ENCODE peak calls at places on chromosome 9, in six cellular contexts. X is K562, L is GM12891, Y is GM12878, I is HepG2, S is H1. M is an unnamed sample.

GRCh38 chr9:128653941-128654340 is 2.7 kb downstream of the DYNC2I2 start:
- DNase-seq in X (no peak), Y (no peak), I (no peak), S (no peak), L (no peak), M (no peak)

GRCh38 chr9:129773262-129774048 is 20.6 kb upstream of the PTGES start:
- DNase-seq in Y (no peak), S (no peak), X (no peak), I (peak), L (no peak), M (no peak)

GRCh38 chr9:5500441-5501235 is 9.7 kb upstream of the PDCD1LG2 start:
- DNase-seq in L (no peak), X (no peak), I (no peak), S (no peak), Y (no peak), M (no peak)

GRCh38 chr9:128191406-128192046 is at the start of gene CIZ1:
- DNase-seq in S (peak), L (peak), I (peak), X (peak), Y (no peak), M (peak)

GRCh38 chr9:90894956-90895687 is 93.5 kb downstream of the SYK start:
- DNase-seq in Y (no peak), I (peak), X (peak), L (no peak), S (no peak), M (no peak)

GRCh38 chr9:134165357-134166315 is 1.3 kb upstream of the RNU6ATAC start:
- DNase-seq in X (peak), Y (no peak), S (no peak), L (no peak), I (no peak), M (no peak)

GRCh38 chr9:134955156-134955555 is 37.4 kb upstream of the FCN1 start:
- DNase-seq in X (no peak), I (no peak), Y (no peak), S (no peak), L (no peak), M (no peak)

GRCh38 chr9:123996731-123997421 is 14.7 kb upstream of the LHX2 start:
- DNase-seq in I (no peak), L (no peak), X (no peak), Y (no peak), S (peak), M (no peak)

GRCh38 chr9:22683393-22684075 is 236.9 kb downstream of the DMRTA1 start:
- DNase-seq in Y (no peak), X (no peak), I (no peak), L (no peak), S (no peak), M (no peak)

GRCh38 chr9:130336885-130337284 is 71.3 kb downstream of the HMCN2 start:
- DNase-seq in X (no peak), Y (no peak), L (no peak), I (no peak), S (no peak), M (no peak)

GRCh38 chr9:98995059-98995665 is 51.5 kb downstream of the COL15A1 start:
- DNase-seq in Y (no peak), L (no peak), I (no peak), S (no peak), X (no peak), M (no peak)

GRCh38 chr9:92324889-92325268 is 271 bp downstream of the NOL8 start:
- DNase-seq in S (no peak), L (no peak), Y (no peak), I (no peak), X (peak), M (peak)

GRCh38 chr9:103037508-103038477 is 42.7 kb downstream of the CYLC2 start:
- DNase-seq in X (no peak), I (no peak), Y (no peak), S (no peak), L (no peak), M (no peak)

GRCh38 chr9:129406278-129407225 is 214.3 kb downstream of the C9orf50 start:
- DNase-seq in S (peak), L (no peak), Y (no peak), X (peak), I (no peak), M (no peak)

GRCh38 chr9:37287317-37287716 is 135.2 kb upstream of the GRHPR start:
- DNase-seq in Y (no peak), X (no peak), I (no peak), L (no peak), S (no peak), M (no peak)

GRCh38 chr9:37284631-37285030 is 137.9 kb upstream of the GRHPR start:
- DNase-seq in S (no peak), I (no peak), X (no peak), Y (no peak), L (no peak), M (no peak)

GRCh38 chr9:37286530-37287175 is 135.8 kb upstream of the GRHPR start:
- DNase-seq in L (no peak), X (no peak), Y (no peak), S (no peak), I (no peak), M (no peak)

GRCh38 chr9:37283730-37284235 is 138.7 kb upstream of the GRHPR start:
- DNase-seq in X (no peak), Y (peak), L (no peak), I (peak), S (no peak), M (no peak)

DNA sequence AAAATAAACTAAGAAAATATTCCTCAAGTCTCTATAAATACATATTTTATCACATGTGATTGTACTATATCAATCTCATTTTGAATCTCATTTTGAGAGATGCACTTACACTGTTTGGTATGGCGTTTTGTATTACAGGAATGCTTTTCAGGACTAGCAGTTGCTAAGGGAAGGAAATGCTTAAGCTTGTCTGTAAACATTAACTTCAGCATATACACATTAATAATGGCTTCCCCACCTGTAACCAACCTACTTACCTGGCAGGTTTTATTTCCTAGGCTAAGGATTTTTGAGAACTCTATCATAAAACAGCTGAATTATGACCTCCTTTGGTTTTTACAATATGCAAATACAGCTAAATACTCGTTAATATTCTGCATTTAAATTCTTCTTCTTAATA is 141.0 kb upstream of the GRHPR start:
- DNase-seq in L (no peak), S (no peak), I (no peak), Y (no peak), X (no peak), M (no peak)
- TF ChIP-seq TAF1 in L (no peak), S (no peak), I (no peak), Y (no peak), X (no peak), M (no peak)

DNA sequence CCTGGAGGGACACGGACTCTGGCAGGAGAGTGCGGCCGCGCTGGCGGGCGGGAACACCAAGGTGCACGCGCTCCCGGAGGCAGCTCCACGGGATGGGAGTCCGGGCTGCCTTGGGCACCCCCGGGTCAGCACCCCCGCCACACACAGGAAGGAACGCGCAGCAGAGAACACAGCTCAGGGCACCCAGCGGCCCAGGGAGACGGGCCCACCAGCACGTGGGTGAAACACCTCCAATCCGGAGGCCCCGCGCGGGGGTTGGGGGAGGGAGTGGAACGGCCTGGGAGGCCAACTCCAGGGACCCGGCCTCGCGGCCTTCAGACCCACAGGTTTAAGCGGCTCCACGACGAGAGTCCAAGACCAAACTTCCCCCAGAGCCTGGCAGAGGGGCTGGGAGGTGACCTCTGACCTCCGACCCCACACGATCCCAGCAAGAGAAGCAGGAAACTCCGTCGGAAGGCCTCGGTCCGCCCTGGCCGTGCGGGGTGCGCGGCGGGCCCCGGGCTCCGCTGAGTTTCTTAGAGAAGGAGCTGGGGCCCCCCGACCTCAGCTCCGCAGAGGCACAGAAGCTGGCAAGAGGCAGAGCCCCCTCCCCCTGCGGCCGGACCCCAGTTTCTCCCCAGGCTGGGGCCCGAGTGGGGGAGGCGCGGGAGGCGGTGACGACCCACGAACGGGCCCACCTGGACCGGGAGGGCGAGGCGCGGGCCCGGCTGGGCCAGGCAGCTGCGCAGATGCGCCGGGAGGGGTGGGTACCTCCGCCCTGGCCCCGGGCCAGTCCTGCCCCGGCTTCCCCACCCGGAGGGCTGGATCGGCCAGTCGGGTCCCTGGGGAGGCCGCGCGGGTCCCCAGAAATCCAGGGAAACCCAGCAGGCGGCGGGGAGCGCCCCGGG is 851 bp downstream of the NACC2 start:
- DNase-seq in S (no peak), I (peak), L (no peak), X (peak), Y (no peak), M (no peak)
- TF ChIP-seq POLR2A in S (no peak), I (no peak), L (no peak), X (peak), Y (peak), M (no peak)

GRCh38 chr9:23822331-23823169 is 3.5 kb downstream of the ELAVL2 start:
- DNase-seq in L (no peak), I (no peak), X (no peak), Y (no peak), S (peak), M (no peak)
- TF ChIP-seq TAF1 in L (no peak), I (no peak), X (no peak), Y (no peak), S (no peak), M (no peak)

DNA sequence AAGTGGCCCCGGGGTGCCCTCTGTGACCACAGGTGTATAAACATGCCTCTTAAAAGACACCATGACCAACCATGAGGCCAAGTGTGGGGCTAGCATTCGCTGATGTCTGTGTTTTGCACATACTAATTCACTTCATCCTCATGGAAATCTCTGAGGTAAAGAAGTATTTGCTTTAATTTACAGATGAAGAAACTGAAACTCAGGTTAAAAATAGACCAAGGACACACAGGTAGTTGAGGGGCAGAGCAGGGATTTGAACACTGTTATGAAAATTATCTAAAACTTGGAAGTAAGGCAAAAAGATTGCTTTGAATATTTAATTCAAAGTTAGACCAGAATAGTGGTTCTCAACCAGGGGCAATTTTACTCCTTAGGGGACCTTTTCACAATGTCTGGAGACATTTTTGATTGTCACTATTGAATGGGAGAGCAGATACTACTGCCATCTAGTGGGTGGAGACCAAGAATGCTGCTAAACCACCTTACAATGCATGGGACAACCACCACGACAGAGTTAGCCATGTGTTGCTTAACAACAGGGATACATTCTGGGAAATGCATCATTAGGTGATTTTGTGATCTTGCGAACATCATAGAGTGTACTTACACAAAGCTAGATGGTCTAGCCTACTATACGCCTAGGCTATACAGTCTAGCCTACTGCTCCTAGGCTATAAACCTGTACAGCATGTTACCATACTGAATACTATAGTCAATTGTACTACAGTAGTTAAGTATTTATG is 8.0 kb upstream of the FXN start:
- DNase-seq in I (peak), L (no peak), Y (peak), S (no peak), X (peak), M (no peak)
- TF ChIP-seq POLR2A in I (no peak), L (no peak), Y (no peak), S (no peak), X (no peak), M (no peak)

M was measured in GM12892.